ENCODE peak calls at places on chromosomes 16 and 17, in six cellular contexts. F, H, W, P, K and O are unnamed samples.

GRCh38 chr16:30183961-30184429 is 593 bp downstream of the CORO1A start:
- DNase-seq in F (no peak), H (no peak), W (peak), P (no peak), K (peak), O (no peak)

GRCh38 chr16:82070656-82071369 is 35.8 kb downstream of the HSD17B2 start:
- DNase-seq in F (peak), H (no peak), W (no peak), P (no peak), K (no peak), O (peak)

GRCh38 chr16:69286941-69287713 is 24.0 kb upstream of the VPS4A start:
- DNase-seq in F (peak), H (peak), W (peak), P (no peak), K (peak), O (peak)

GRCh38 chr16:47613251-47613650 is 152.1 kb downstream of the PHKB start:
- DNase-seq in F (peak), H (no peak), W (no peak), P (no peak), K (no peak), O (peak)

GRCh38 chr17:74499992-74500391 is 31.3 kb downstream of the CD300LB start:
- DNase-seq in F (no peak), H (no peak), W (no peak), P (no peak), K (no peak), O (no peak)

GRCh38 chr16:4306439-4307214 is 9.2 kb upstream of the GLIS2 start:
- DNase-seq in F (no peak), H (peak), W (peak), P (no peak), K (no peak), O (no peak)

GRCh38 chr17:31680126-31680525 is 178.9 kb downstream of the COPRS start:
- DNase-seq in F (no peak), H (no peak), W (peak), P (no peak), K (no peak), O (no peak)

GRCh38 chr17:40445769-40446468 is 2.7 kb downstream of the IGFBP4 start:
- DNase-seq in F (peak), H (no peak), W (no peak), P (no peak), K (no peak), O (no peak)

GRCh38 chr17:47864791-47865216 is 13.8 kb upstream of the SP6 start:
- DNase-seq in F (no peak), H (no peak), W (no peak), P (no peak), K (no peak), O (no peak)

GRCh38 chr16:83137326-83137770 is 510.6 kb downstream of the CDH13 start:
- DNase-seq in F (peak), H (no peak), W (peak), P (no peak), K (no peak), O (peak)

GRCh38 chr17:48748728-48749566 is 20.4 kb upstream of the HOXB13 start:
- DNase-seq in F (peak), H (no peak), W (no peak), P (no peak), K (no peak), O (no peak)

GRCh38 chr17:44083250-44083849 is 12.8 kb downstream of the G6PC3 start:
- DNase-seq in F (no peak), H (peak), W (peak), P (no peak), K (no peak), O (no peak)

GRCh38 chr16:30551781-30552180 is 6.4 kb downstream of the ZNF764 start:
- DNase-seq in F (no peak), H (no peak), W (no peak), P (no peak), K (no peak), O (no peak)

GRCh38 chr16:86833136-86833535 is 254.8 kb downstream of the FOXL1 start:
- DNase-seq in F (peak), H (no peak), W (no peak), P (no peak), K (no peak), O (peak)

GRCh38 chr17:13776027-13776551 is 174.4 kb upstream of the HS3ST3A1 start:
- DNase-seq in F (peak), H (no peak), W (no peak), P (no peak), K (no peak), O (peak)

GRCh38 chr16:64489449-64489848 is 632.4 kb downstream of the CDH11 start:
- DNase-seq in F (peak), H (no peak), W (no peak), P (no peak), K (no peak), O (peak)

GRCh38 chr17:55687037-55687436 is 35.6 kb downstream of the TMEM100 start:
- DNase-seq in F (no peak), H (no peak), W (no peak), P (no peak), K (no peak), O (no peak)

DNA sequence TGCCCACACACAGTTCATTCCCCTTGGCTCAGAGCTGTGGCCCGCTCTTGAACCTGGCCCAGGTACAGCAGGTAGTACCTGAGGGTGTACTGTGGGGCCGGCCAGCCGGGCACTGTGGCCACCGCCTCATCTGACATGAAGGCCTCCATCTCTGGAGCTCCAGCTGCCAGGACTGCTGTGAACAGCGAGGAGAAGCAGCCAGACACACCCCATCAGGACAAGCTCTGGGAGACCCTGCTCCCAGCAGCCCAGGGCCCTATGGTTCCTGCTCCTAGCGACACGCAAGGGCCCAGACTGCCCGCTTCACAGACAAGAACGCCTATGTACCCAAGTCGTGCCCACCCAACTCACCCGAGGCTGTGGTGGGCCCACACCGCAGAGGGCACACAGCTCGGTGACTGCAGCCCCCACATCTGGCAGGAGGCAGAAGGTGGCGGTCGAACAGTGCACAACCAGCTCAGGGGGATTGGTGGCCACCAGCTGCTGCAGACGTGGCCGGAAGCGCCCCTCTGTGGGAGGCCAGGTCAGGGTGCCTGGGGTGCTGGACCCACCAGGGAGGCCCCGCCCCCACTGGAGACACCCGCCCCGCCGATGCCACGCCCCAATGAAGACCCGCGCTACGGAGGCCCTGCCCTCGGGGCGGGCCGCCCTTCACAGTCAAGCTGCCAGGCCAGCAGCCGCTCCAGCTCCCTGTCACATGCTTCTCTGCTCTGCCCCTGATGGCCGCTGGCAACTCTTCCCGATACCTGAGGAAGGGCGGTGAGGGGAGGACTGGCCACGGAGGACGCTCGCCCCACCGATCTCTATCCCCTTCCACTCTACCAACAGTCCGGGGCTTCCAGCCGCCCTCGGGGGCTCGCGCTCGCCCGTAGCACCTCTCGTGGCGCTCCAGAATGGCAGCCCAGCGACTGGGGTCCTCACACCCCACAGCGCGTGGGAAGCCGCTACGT is 1.1 kb upstream of the STUB1 start:
- DNase-seq in F (peak), H (peak), W (peak), P (no peak), K (peak), O (peak)
- H3K4me3 ChIP-seq in F (peak), H (peak), W (peak), P (peak), K (peak), O (peak)

DNA sequence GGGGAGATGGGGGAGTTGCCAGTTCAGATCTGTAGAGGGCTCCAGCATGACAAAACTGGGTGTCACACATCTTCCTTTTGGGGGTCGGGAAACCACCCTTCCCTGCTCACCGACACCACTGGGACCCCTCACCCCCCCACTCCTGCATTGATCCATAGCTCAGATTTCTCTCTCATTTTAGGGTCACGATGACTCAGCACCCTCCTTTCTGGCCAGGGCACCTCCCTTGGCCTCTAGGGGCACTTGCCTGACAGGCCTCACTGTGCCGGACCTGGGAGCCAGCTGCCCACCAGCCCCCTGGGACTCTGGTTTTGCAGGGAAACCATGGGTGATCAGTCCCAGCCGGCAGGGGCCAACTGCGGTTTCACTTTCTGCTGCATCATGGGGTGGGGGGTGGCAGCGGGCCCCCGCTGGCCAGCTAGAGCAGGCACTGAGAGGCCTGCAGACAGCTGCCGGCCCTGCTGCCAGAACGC is 239.4 kb downstream of the MRTFB start:
- DNase-seq in F (peak), H (peak), W (peak), P (no peak), K (peak), O (peak)
- H3K4me3 ChIP-seq in F (no peak), H (no peak), W (peak), P (no peak), K (peak), O (peak)

GRCh38 chr16:73040136-73040535 is 7.8 kb downstream of the ZFHX3 start:
- DNase-seq in F (no peak), H (peak), W (no peak), P (no peak), K (no peak), O (no peak)

GRCh38 chr16:73043828-73044493 is 4.0 kb downstream of the ZFHX3 start:
- DNase-seq in F (no peak), H (no peak), W (no peak), P (no peak), K (no peak), O (no peak)

GRCh38 chr16:73040735-73041402 is 7.1 kb downstream of the ZFHX3 start:
- DNase-seq in F (no peak), H (no peak), W (no peak), P (no peak), K (no peak), O (no peak)

GRCh38 chr16:73041644-73042043 is 6.3 kb downstream of the ZFHX3 start:
- DNase-seq in F (no peak), H (no peak), W (no peak), P (no peak), K (no peak), O (no peak)

DNA sequence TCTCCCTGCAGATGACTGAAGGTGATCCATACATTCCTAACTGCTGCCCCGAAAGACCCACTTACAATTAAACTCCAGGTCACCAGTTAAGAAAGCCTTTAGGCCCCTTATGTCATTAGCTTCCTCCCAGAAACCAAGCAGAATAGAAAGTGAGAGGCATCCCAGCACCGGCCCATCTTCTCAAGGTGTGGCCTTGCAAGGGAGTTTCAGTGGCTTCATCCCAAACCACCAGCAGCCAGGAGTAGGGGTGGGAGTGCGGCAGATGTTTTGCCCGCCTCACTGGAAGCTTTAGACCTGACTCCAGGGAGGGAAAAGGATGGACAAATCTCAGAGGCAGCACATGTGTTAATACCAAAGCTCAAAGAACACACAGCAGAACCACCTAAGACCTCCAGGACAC is 5.1 kb downstream of the ZFHX3 start:
- DNase-seq in F (no peak), H (no peak), W (peak), P (no peak), K (no peak), O (no peak)
- H3K4me3 ChIP-seq in F (no peak), H (no peak), W (no peak), P (no peak), K (no peak), O (no peak)

DNA sequence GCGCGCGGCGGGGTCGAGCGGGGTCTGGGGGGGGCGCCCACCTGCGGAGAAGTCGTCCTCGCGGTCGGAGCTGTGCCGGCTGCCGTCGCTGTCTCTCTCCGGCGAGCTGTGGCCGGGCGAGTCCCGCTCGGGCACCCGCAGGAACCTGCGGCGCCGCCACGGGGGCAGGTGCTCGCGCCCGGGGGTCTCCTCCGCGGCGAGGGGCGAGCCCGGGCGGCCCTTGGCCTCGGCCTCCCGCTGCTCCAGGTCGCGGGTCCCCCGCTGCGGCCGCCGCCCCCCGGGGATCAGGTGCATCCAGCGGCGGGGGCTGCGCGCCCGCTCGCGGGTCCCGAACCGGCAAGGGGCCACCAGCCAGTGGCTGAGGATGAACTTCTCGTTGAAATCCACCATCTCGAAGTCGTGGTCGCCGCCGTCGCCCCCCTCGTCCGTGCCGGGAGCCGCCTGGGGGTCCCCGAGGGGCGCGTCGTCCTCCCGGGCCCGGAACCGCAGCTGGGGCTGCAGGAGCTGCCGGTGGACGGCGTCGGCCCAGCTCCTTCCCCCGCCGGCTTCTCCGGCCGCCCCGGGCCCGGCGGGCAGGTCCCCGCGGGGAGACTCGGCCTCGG is 41.4 kb upstream of the BHLHA9 start:
- DNase-seq in F (no peak), H (peak), W (peak), P (no peak), K (no peak), O (no peak)
- H3K4me3 ChIP-seq in F (no peak), H (peak), W (peak), P (peak), K (peak), O (no peak)

GRCh38 chr17:76868669-76869208 is 535 bp downstream of the MGAT5B start:
- DNase-seq in F (no peak), H (peak), W (no peak), P (no peak), K (no peak), O (no peak)

GRCh38 chr17:76869209-76869877 is 1.1 kb downstream of the MGAT5B start:
- DNase-seq in F (no peak), H (peak), W (no peak), P (no peak), K (no peak), O (no peak)

GRCh38 chr17:76867578-76868175 is 527 bp upstream of the MGAT5B start:
- DNase-seq in F (peak), H (peak), W (no peak), P (no peak), K (no peak), O (peak)

GRCh38 chr17:76866774-76867577 is 1.2 kb upstream of the MGAT5B start:
- DNase-seq in F (peak), H (no peak), W (no peak), P (no peak), K (no peak), O (peak)

GRCh38 chr17:76868176-76868668 is at the start of gene MGAT5B:
- DNase-seq in F (peak), H (peak), W (peak), P (peak), K (peak), O (peak)
- H3K4me3 ChIP-seq in F (peak), H (peak), W (no peak), P (peak), K (peak), O (peak)